ENCODE peak calls at places on chromosomes 5 and 9, in six cellular contexts. One of them, this sample, is unnamed.
A peak's percentile ranks its signal among the peaks of the same experiment; 100 is the strongest.

GRCh38 chr9:7879551-7880245 is 80.1 kb upstream of the DMAC1 start:
- DNase-seq in H9: peak; percentile 37
- DNase-seq in fibroblast of pulmonary artery: no peak
- DNase-seq in mammary epithelial cell: peak; percentile 16
- DNase-seq in progenitor cell of endocrine pancreas: no peak
- DNase-seq in dorsolateral prefrontal cortex: no peak
- DNase-seq in this sample: no peak

GRCh38 chr5:40240111-40240510 is 439.6 kb upstream of the PTGER4 start:
- DNase-seq in H9: no peak
- DNase-seq in fibroblast of pulmonary artery: peak; percentile 24
- DNase-seq in mammary epithelial cell: peak; percentile 55
- DNase-seq in progenitor cell of endocrine pancreas: no peak
- DNase-seq in dorsolateral prefrontal cortex: no peak
- DNase-seq in this sample: no peak

GRCh38 chr9:13020706-13021105 is 245.9 kb downstream of the LURAP1L start:
- DNase-seq in H9: no peak
- DNase-seq in fibroblast of pulmonary artery: no peak
- DNase-seq in mammary epithelial cell: no peak
- DNase-seq in progenitor cell of endocrine pancreas: no peak
- DNase-seq in dorsolateral prefrontal cortex: no peak
- DNase-seq in this sample: no peak

GRCh38 chr9:14690986-14691730 is 2.1 kb downstream of the ZDHHC21 start:
- DNase-seq in H9: no peak
- DNase-seq in fibroblast of pulmonary artery: no peak
- DNase-seq in mammary epithelial cell: no peak
- DNase-seq in progenitor cell of endocrine pancreas: no peak
- DNase-seq in dorsolateral prefrontal cortex: no peak
- DNase-seq in this sample: no peak

GRCh38 chr9:7185612-7186011 is 427.8 kb downstream of the KDM4C start:
- DNase-seq in H9: peak; percentile 79
- DNase-seq in fibroblast of pulmonary artery: peak; percentile 90
- DNase-seq in mammary epithelial cell: peak; percentile 85
- DNase-seq in progenitor cell of endocrine pancreas: no peak
- DNase-seq in dorsolateral prefrontal cortex: no peak
- DNase-seq in this sample: no peak

GRCh38 chr5:132094393-132095076 is 20.9 kb downstream of the CSF2 start:
- DNase-seq in H9: peak; percentile 15
- DNase-seq in fibroblast of pulmonary artery: peak; percentile 85
- DNase-seq in mammary epithelial cell: peak; percentile 99
- DNase-seq in progenitor cell of endocrine pancreas: no peak
- DNase-seq in dorsolateral prefrontal cortex: no peak
- DNase-seq in this sample: no peak

GRCh38 chr5:100446879-100447278 is 88.3 kb upstream of the FAM174A start:
- DNase-seq in H9: no peak
- DNase-seq in fibroblast of pulmonary artery: no peak
- DNase-seq in mammary epithelial cell: no peak
- DNase-seq in progenitor cell of endocrine pancreas: no peak
- DNase-seq in dorsolateral prefrontal cortex: no peak
- DNase-seq in this sample: no peak

GRCh38 chr5:131514316-131515275 is 120.4 kb downstream of the RAPGEF6 start:
- DNase-seq in H9: no peak
- DNase-seq in fibroblast of pulmonary artery: no peak
- DNase-seq in mammary epithelial cell: peak; percentile 44
- DNase-seq in progenitor cell of endocrine pancreas: no peak
- DNase-seq in dorsolateral prefrontal cortex: no peak
- DNase-seq in this sample: no peak

GRCh38 chr5:72760259-72760658 is 56.2 kb upstream of the TNPO1 start:
- DNase-seq in H9: no peak
- DNase-seq in fibroblast of pulmonary artery: peak; percentile 10
- DNase-seq in mammary epithelial cell: peak; percentile 37
- DNase-seq in progenitor cell of endocrine pancreas: no peak
- DNase-seq in dorsolateral prefrontal cortex: no peak
- DNase-seq in this sample: no peak

GRCh38 chr9:33344145-33344544 is 53.8 kb downstream of the NFX1 start:
- DNase-seq in H9: no peak
- DNase-seq in fibroblast of pulmonary artery: no peak
- DNase-seq in mammary epithelial cell: no peak
- DNase-seq in progenitor cell of endocrine pancreas: no peak
- DNase-seq in dorsolateral prefrontal cortex: no peak
- DNase-seq in this sample: no peak

GRCh38 chr5:10726913-10727517 is 34.0 kb downstream of the DAP start:
- DNase-seq in H9: no peak
- DNase-seq in fibroblast of pulmonary artery: no peak
- DNase-seq in mammary epithelial cell: no peak
- DNase-seq in progenitor cell of endocrine pancreas: no peak
- DNase-seq in dorsolateral prefrontal cortex: no peak
- DNase-seq in this sample: no peak

GRCh38 chr5:35239476-35239875 is 9.2 kb upstream of the PRLR start:
- DNase-seq in H9: no peak
- DNase-seq in fibroblast of pulmonary artery: no peak
- DNase-seq in mammary epithelial cell: no peak
- DNase-seq in progenitor cell of endocrine pancreas: no peak
- DNase-seq in dorsolateral prefrontal cortex: no peak
- DNase-seq in this sample: no peak

DNA sequence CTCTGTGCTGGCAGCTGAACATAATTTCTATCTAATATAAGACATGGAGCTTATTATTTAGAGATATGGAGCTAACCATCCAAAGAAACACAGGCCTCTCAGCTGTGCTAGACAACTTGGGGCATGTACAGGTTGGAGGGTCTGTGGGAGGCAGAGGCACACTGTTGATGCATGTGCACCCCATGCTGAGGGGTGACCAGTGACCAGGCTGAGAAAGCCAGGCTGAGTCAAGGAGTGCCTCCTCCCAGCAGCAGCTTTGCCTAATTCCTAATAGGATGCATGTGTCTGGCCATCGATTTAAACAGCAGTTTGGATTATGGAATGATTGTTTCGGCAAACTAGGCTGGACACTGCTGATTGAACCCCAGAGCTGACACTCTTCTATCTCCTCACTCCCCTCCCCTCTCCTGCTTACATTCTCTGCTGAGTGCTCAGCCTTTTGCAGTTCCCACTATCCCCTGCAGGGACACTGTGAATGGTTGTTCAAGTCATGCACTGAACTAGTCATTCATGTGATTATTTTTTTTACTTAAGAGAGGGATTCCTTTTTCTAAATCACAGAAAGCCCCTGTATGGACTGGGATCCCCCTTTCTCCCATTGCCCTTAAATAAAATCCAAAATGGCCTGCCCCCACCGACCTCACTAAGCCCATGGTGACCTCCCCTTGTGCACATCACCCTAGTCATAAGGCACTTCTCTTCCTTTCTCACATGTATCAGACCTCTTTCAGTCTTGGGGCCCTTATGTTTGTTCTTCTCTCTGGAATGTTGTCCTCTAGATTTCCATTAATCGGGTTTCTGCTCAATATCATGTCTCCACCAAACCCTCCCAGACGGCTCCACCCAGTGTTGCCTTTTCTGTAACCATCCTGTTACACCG is 196.0 kb downstream of the ERCC6L2 start:
- DNase-seq in H9: peak; percentile 51
- DNase-seq in fibroblast of pulmonary artery: peak; percentile 25
- DNase-seq in mammary epithelial cell: peak; percentile 17
- DNase-seq in progenitor cell of endocrine pancreas: no peak
- DNase-seq in dorsolateral prefrontal cortex: no peak
- DNase-seq in this sample: no peak
- TF ChIP-seq CTCF in H9: peak; percentile 66
- TF ChIP-seq CTCF in fibroblast of pulmonary artery: peak; percentile 54
- TF ChIP-seq CTCF in mammary epithelial cell: peak; percentile 51
- TF ChIP-seq CTCF in progenitor cell of endocrine pancreas: peak; percentile 59
- TF ChIP-seq CTCF in dorsolateral prefrontal cortex: peak; percentile 44
- TF ChIP-seq CTCF in this sample: no peak

DNA sequence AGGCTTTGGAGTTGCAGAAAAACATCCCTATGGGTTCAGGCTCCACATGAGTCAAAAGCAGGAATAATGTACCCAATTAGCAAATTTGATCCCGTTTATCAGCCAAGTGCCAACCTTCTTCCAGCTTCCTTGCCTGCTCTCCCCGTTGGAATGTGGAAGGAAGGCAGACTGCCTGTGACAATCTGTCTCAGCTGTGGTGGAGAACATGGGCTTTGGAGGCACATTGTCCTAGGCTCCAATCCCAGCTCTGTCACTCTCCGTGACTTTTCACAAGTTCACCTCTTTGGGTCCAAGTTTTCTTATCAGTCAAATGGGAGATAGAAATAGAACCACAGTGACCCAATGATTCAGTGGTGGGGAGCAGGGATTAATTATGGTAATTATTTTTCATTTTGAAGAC is 113.9 kb downstream of the ARHGAP26 start:
- DNase-seq in H9: no peak
- DNase-seq in fibroblast of pulmonary artery: no peak
- DNase-seq in mammary epithelial cell: no peak
- DNase-seq in progenitor cell of endocrine pancreas: no peak
- DNase-seq in dorsolateral prefrontal cortex: no peak
- DNase-seq in this sample: no peak
- TF ChIP-seq CTCF in H9: no peak
- TF ChIP-seq CTCF in fibroblast of pulmonary artery: no peak
- TF ChIP-seq CTCF in mammary epithelial cell: no peak
- TF ChIP-seq CTCF in progenitor cell of endocrine pancreas: no peak
- TF ChIP-seq CTCF in dorsolateral prefrontal cortex: no peak
- TF ChIP-seq CTCF in this sample: no peak

GRCh38 chr5:126536874-126537273 is 58.1 kb downstream of the ALDH7A1 start:
- DNase-seq in H9: no peak
- DNase-seq in fibroblast of pulmonary artery: no peak
- DNase-seq in mammary epithelial cell: no peak
- DNase-seq in progenitor cell of endocrine pancreas: no peak
- DNase-seq in dorsolateral prefrontal cortex: no peak
- DNase-seq in this sample: no peak
- TF ChIP-seq CTCF in H9: peak; percentile 18
- TF ChIP-seq CTCF in fibroblast of pulmonary artery: peak; percentile 17
- TF ChIP-seq CTCF in mammary epithelial cell: peak; percentile 11
- TF ChIP-seq CTCF in progenitor cell of endocrine pancreas: peak; percentile 10
- TF ChIP-seq CTCF in dorsolateral prefrontal cortex: no peak
- TF ChIP-seq CTCF in this sample: no peak

DNA sequence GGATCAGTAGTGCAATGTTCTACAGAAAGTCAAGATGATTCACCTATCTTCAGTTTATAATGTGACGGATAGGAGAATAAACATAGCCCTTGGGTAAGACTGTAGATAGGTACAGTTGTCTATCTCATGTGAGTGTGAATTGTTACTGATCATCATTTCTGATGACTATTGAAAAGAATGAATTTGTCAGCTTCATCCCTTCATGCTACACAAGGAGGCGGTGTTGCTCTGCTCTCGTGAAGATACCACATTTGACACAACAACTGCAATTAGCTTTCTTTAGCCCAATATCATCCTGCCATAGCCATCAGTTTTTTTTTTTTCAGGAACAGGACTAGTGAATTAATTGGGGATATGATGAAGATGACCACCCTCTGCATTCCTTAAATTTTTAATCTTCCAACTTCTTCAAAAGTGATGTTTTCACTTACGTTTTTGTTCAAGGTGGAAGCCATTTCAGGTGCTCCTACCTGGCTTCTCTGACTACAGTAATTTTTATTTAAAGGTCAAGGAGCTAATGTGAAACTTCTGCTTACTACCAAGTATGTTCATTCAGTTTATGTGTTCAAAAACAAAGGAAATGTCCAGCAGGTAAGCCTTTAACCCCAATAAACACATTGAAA is 152.9 kb upstream of the MOCS2 start:
- DNase-seq in H9: no peak
- DNase-seq in fibroblast of pulmonary artery: peak; percentile 81
- DNase-seq in mammary epithelial cell: peak; percentile 60
- DNase-seq in progenitor cell of endocrine pancreas: no peak
- DNase-seq in dorsolateral prefrontal cortex: no peak
- DNase-seq in this sample: no peak
- TF ChIP-seq CTCF in H9: peak; percentile 79
- TF ChIP-seq CTCF in fibroblast of pulmonary artery: peak; percentile 80
- TF ChIP-seq CTCF in mammary epithelial cell: peak; percentile 63
- TF ChIP-seq CTCF in progenitor cell of endocrine pancreas: peak; percentile 60
- TF ChIP-seq CTCF in dorsolateral prefrontal cortex: no peak
- TF ChIP-seq CTCF in this sample: no peak

DNA sequence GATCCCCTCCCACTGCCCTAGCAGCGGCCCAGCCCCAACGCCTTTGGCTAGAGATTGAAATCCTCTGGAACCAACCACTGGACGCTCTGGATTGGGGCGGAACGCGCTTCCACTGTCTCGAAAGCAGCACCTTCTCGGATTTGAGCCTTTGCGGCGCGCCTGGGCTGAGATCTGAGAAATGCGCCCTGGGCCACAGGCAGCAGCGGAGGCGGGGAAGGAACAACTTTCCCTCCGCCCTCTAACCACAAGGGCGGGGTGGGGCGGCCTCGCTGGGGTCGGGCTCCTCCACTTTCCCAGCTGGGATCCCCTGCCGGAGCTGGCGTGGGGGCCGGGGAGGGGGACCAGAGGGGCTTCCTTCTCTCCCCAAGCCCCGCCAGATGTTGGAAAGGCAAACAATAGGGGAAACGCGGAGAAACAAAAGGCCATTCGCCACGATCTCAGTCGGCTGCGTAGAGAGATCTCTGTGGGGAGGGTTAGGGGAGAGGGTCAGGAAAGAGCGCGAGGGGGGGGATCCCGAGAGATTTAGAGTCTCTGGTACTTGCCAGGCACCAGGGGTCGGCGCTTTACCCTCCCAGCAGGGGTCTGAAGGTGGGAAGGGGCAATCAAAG is 1.2 kb downstream of the MOB3B start:
- DNase-seq in H9: peak; percentile 90
- DNase-seq in fibroblast of pulmonary artery: peak; percentile 60
- DNase-seq in mammary epithelial cell: peak; percentile 91
- DNase-seq in progenitor cell of endocrine pancreas: peak; percentile 50
- DNase-seq in dorsolateral prefrontal cortex: peak; percentile 52
- DNase-seq in this sample: peak; percentile 71
- TF ChIP-seq CTCF in H9: no peak
- TF ChIP-seq CTCF in fibroblast of pulmonary artery: no peak
- TF ChIP-seq CTCF in mammary epithelial cell: no peak
- TF ChIP-seq CTCF in progenitor cell of endocrine pancreas: no peak
- TF ChIP-seq CTCF in dorsolateral prefrontal cortex: no peak
- TF ChIP-seq CTCF in this sample: no peak

DNA sequence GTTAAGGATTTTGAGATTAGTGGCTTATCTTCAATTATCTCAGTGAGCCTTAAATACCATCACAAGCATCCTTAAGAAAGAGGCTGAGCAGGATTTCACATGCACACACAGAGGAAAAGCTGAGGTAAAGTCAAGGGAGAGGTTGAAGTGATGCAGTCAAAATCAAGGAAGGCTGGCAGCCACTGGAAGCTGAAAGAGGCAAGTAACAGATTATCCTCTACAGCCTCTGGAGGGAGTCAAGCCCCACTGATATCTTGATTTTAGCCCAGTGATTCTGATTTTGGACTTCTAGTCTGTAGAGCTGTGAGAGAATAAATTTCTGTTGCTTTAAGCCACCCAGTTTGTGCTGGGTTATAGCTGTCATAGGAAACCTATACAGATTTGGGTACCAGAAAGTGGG is 80.1 kb downstream of the ANKRD31 start:
- DNase-seq in H9: no peak
- DNase-seq in fibroblast of pulmonary artery: peak; percentile 0
- DNase-seq in mammary epithelial cell: peak; percentile 19
- DNase-seq in progenitor cell of endocrine pancreas: no peak
- DNase-seq in dorsolateral prefrontal cortex: no peak
- DNase-seq in this sample: no peak
- TF ChIP-seq CTCF in H9: peak; percentile 61
- TF ChIP-seq CTCF in fibroblast of pulmonary artery: no peak
- TF ChIP-seq CTCF in mammary epithelial cell: peak; percentile 24
- TF ChIP-seq CTCF in progenitor cell of endocrine pancreas: no peak
- TF ChIP-seq CTCF in dorsolateral prefrontal cortex: no peak
- TF ChIP-seq CTCF in this sample: no peak

GRCh38 chr9:112945620-112946208 is 55.0 kb upstream of the SLC46A2 start:
- DNase-seq in H9: peak; percentile 90
- DNase-seq in fibroblast of pulmonary artery: no peak
- DNase-seq in mammary epithelial cell: no peak
- DNase-seq in progenitor cell of endocrine pancreas: peak; percentile 37
- DNase-seq in dorsolateral prefrontal cortex: no peak
- DNase-seq in this sample: no peak
- TF ChIP-seq CTCF in H9: peak; percentile 91
- TF ChIP-seq CTCF in fibroblast of pulmonary artery: no peak
- TF ChIP-seq CTCF in mammary epithelial cell: no peak
- TF ChIP-seq CTCF in progenitor cell of endocrine pancreas: peak; percentile 61
- TF ChIP-seq CTCF in dorsolateral prefrontal cortex: no peak
- TF ChIP-seq CTCF in this sample: no peak